ENCODE peak calls at places on chromosomes 6 and 20, in five cellular contexts. One of them, this sample, is unnamed.

GRCh38 chr6:121791396-121792315 is 356.2 kb downstream of the GJA1 start:
- DNase-seq in keratinocyte: no peak
- DNase-seq in OCI-LY7: no peak
- DNase-seq in PC-3: peak
- DNase-seq in Karpas-422: no peak
- DNase-seq in this sample: no peak

GRCh38 chr6:43771210-43771857 is 1.3 kb downstream of the VEGFA start:
- DNase-seq in keratinocyte: no peak
- DNase-seq in OCI-LY7: peak
- DNase-seq in PC-3: peak
- DNase-seq in Karpas-422: peak
- DNase-seq in this sample: peak

GRCh38 chr20:21083825-21084325 is 22.3 kb downstream of the LINC00237 start:
- DNase-seq in keratinocyte: no peak
- DNase-seq in OCI-LY7: no peak
- DNase-seq in PC-3: no peak
- DNase-seq in Karpas-422: no peak
- DNase-seq in this sample: no peak

GRCh38 chr20:34271961-34272360 is 30.7 kb downstream of the ASIP start:
- DNase-seq in keratinocyte: no peak
- DNase-seq in OCI-LY7: no peak
- DNase-seq in PC-3: peak
- DNase-seq in Karpas-422: no peak
- DNase-seq in this sample: no peak

GRCh38 chr20:58309607-58310290 is at the start of gene RAB22A:
- DNase-seq in keratinocyte: no peak
- DNase-seq in OCI-LY7: peak
- DNase-seq in PC-3: peak
- DNase-seq in Karpas-422: peak
- DNase-seq in this sample: peak

GRCh38 chr6:154154389-154154967 is 115.4 kb downstream of the OPRM1 start:
- DNase-seq in keratinocyte: peak
- DNase-seq in OCI-LY7: peak
- DNase-seq in PC-3: peak
- DNase-seq in Karpas-422: peak
- DNase-seq in this sample: peak

GRCh38 chr6:158999669-159000403 is at the start of gene RSPH3:
- DNase-seq in keratinocyte: peak
- DNase-seq in OCI-LY7: peak
- DNase-seq in PC-3: peak
- DNase-seq in Karpas-422: peak
- DNase-seq in this sample: peak

GRCh38 chr20:48910360-48910781 is 11.1 kb upstream of the ARFGEF2 start:
- DNase-seq in keratinocyte: no peak
- DNase-seq in OCI-LY7: no peak
- DNase-seq in PC-3: no peak
- DNase-seq in Karpas-422: no peak
- DNase-seq in this sample: no peak

GRCh38 chr6:170420264-170420663 is 113.7 kb downstream of the FAM120B start:
- DNase-seq in keratinocyte: no peak
- DNase-seq in OCI-LY7: no peak
- DNase-seq in PC-3: no peak
- DNase-seq in Karpas-422: no peak
- DNase-seq in this sample: no peak

GRCh38 chr6:105346052-105346451 is 56.8 kb downstream of the PREP start:
- DNase-seq in keratinocyte: peak
- DNase-seq in OCI-LY7: no peak
- DNase-seq in PC-3: peak
- DNase-seq in Karpas-422: no peak
- DNase-seq in this sample: peak

GRCh38 chr6:75830959-75831885 is 82.2 kb downstream of the MYO6 start:
- DNase-seq in keratinocyte: peak
- DNase-seq in OCI-LY7: no peak
- DNase-seq in PC-3: no peak
- DNase-seq in Karpas-422: no peak
- DNase-seq in this sample: no peak

GRCh38 chr6:126923807-126924206 is 194.7 kb upstream of the RSPO3 start:
- DNase-seq in keratinocyte: no peak
- DNase-seq in OCI-LY7: no peak
- DNase-seq in PC-3: no peak
- DNase-seq in Karpas-422: no peak
- DNase-seq in this sample: no peak

GRCh38 chr6:158703840-158704822 is 54.3 kb downstream of the SYTL3 start:
- DNase-seq in keratinocyte: no peak
- DNase-seq in OCI-LY7: peak
- DNase-seq in PC-3: peak
- DNase-seq in Karpas-422: peak
- DNase-seq in this sample: peak

GRCh38 chr6:6515691-6516607 is 72.6 kb upstream of the LY86 start:
- DNase-seq in keratinocyte: no peak
- DNase-seq in OCI-LY7: no peak
- DNase-seq in PC-3: no peak
- DNase-seq in Karpas-422: no peak
- DNase-seq in this sample: no peak

GRCh38 chr6:140909620-140910019 is 1223.1 kb upstream of the GJE1 start:
- DNase-seq in keratinocyte: no peak
- DNase-seq in OCI-LY7: no peak
- DNase-seq in PC-3: peak
- DNase-seq in Karpas-422: no peak
- DNase-seq in this sample: no peak

GRCh38 chr6:47416396-47417345 is 60.9 kb upstream of the CD2AP start:
- DNase-seq in keratinocyte: no peak
- DNase-seq in OCI-LY7: no peak
- DNase-seq in PC-3: no peak
- DNase-seq in Karpas-422: no peak
- DNase-seq in this sample: no peak

GRCh38 chr6:55773620-55774019 is 101.8 kb downstream of the BMP5 start:
- DNase-seq in keratinocyte: no peak
- DNase-seq in OCI-LY7: no peak
- DNase-seq in PC-3: no peak
- DNase-seq in Karpas-422: no peak
- DNase-seq in this sample: no peak

DNA sequence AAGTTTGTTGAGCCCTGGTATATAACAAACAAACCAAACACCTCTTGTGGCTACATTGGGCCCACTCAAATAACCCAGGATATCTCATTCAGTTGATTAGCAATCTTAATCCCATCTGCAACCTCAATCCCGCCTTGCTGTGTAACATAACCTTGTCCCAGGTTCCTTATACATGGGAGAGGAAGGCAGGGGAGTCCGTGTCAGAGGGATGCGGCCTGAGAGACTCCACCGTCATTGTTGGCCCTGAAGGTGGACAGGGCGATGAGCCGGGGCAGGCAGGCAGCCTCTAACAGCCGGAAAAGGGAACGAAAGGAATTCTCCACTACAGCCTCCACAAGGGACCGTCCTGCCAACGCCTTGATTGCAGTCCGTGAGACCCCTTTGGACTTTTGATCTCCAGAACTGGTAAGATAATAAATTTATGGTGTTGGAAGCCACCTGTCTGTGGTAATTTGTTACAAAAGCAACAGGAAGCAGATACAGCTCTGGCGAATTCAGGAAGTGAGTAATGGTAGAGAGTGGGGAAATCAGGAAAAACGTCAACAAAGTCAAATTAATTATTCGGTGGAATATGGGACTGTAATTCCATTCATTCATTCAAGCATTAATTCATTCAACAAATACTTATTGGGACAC is 124.5 kb upstream of the SALL4 start:
- DNase-seq in keratinocyte: no peak
- DNase-seq in OCI-LY7: no peak
- DNase-seq in PC-3: peak
- DNase-seq in Karpas-422: no peak
- DNase-seq in this sample: no peak
- H2AFZ ChIP-seq in keratinocyte: no peak
- H2AFZ ChIP-seq in OCI-LY7: no peak
- H2AFZ ChIP-seq in PC-3: peak
- H2AFZ ChIP-seq in Karpas-422: no peak
- H2AFZ ChIP-seq in this sample: no peak

DNA sequence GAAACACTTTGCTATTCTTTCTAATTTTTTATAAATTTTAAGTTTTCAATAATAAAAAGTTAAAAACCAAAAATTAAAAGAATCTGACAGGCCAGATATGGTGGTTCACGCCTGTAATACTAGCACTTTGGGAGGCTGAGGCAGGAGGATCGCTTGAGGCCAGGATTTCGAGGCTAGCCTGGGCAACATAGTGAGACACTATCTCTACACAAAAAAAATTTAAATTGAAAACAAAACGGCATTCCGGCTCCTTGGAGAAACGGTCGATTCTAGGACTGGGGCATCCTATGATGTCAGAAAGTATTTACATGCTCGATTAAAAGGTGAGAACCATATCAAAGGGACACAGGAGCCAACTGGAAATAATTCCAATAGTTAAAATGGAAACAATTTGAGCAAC is 21.1 kb downstream of the HLA-E start:
- DNase-seq in keratinocyte: no peak
- DNase-seq in OCI-LY7: no peak
- DNase-seq in PC-3: no peak
- DNase-seq in Karpas-422: no peak
- DNase-seq in this sample: no peak
- H2AFZ ChIP-seq in keratinocyte: no peak
- H2AFZ ChIP-seq in OCI-LY7: no peak
- H2AFZ ChIP-seq in PC-3: no peak
- H2AFZ ChIP-seq in Karpas-422: no peak
- H2AFZ ChIP-seq in this sample: no peak

GRCh38 chr20:53298900-53299299 is 294.7 kb downstream of the ZNF217 start:
- DNase-seq in keratinocyte: no peak
- DNase-seq in OCI-LY7: no peak
- DNase-seq in PC-3: no peak
- DNase-seq in Karpas-422: no peak
- DNase-seq in this sample: no peak

GRCh38 chr20:53298260-53298659 is 295.4 kb downstream of the ZNF217 start:
- DNase-seq in keratinocyte: no peak
- DNase-seq in OCI-LY7: no peak
- DNase-seq in PC-3: no peak
- DNase-seq in Karpas-422: no peak
- DNase-seq in this sample: no peak

GRCh38 chr20:53297154-53297529 is 296.5 kb downstream of the ZNF217 start:
- DNase-seq in keratinocyte: no peak
- DNase-seq in OCI-LY7: no peak
- DNase-seq in PC-3: no peak
- DNase-seq in Karpas-422: no peak
- DNase-seq in this sample: no peak

GRCh38 chr20:53294804-53295203 is 298.8 kb downstream of the ZNF217 start:
- DNase-seq in keratinocyte: no peak
- DNase-seq in OCI-LY7: no peak
- DNase-seq in PC-3: no peak
- DNase-seq in Karpas-422: no peak
- DNase-seq in this sample: no peak

DNA sequence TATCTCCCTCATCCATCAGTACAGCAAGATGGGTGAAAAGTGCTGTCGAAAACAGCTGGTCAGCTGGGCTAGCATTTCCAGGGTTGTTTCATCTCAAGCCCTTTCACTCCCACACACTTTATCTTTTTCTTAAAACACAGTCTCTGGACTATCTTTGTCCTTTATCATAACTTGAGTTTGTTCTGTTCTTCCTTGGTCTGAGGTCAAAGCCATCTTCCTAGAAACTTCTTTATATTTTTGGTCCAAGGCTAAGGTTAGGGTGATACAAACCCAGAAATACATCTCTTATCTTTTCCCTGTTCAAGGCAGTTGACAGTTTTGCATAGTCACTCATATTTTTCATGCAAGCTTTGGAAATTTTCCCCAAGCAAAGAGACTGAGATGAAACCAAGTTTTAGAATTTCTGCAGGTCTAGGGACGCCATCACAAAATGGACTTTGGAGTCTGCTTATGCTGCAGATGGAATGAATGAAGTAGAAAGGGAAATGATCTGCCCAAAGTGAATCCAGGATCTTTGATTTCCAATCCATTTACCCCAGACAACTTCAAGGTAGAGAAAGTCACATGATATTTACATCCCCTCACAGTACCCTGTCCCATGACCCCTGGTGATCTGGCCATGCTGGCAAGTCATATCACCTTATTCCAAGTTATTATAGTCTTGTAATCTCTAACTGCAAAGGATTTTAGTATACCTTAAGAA is 297.0 kb downstream of the ZNF217 start:
- DNase-seq in keratinocyte: no peak
- DNase-seq in OCI-LY7: no peak
- DNase-seq in PC-3: no peak
- DNase-seq in Karpas-422: no peak
- DNase-seq in this sample: no peak
- H2AFZ ChIP-seq in keratinocyte: no peak
- H2AFZ ChIP-seq in OCI-LY7: no peak
- H2AFZ ChIP-seq in PC-3: no peak
- H2AFZ ChIP-seq in Karpas-422: no peak
- H2AFZ ChIP-seq in this sample: no peak

DNA sequence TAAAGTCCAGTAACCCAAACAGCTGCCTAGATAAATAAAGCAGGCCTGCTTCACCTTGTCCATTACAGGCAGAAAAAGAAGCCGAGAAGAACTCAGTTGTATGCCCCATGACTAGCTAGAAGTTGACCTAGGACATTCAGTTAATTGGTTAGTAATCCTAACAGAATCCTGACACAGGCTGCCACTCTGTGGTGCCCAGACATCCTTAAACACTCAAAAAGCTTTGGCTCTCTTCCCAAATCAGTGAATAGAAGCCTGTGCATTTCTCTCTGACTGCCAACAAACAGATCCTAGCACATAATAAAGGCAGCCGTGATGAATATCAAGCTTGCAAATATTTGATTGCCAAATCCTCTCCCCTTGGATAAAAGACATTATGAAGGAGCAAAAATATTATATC is 519.1 kb upstream of the EYS start:
- DNase-seq in keratinocyte: no peak
- DNase-seq in OCI-LY7: no peak
- DNase-seq in PC-3: peak
- DNase-seq in Karpas-422: no peak
- DNase-seq in this sample: no peak
- H2AFZ ChIP-seq in keratinocyte: no peak
- H2AFZ ChIP-seq in OCI-LY7: no peak
- H2AFZ ChIP-seq in PC-3: no peak
- H2AFZ ChIP-seq in Karpas-422: no peak
- H2AFZ ChIP-seq in this sample: no peak

GRCh38 chr20:39888310-39888709 is 800.7 kb downstream of the MAFB start:
- DNase-seq in keratinocyte: no peak
- DNase-seq in OCI-LY7: no peak
- DNase-seq in PC-3: no peak
- DNase-seq in Karpas-422: no peak
- DNase-seq in this sample: no peak

GRCh38 chr20:39886650-39887190 is 802.3 kb downstream of the MAFB start:
- DNase-seq in keratinocyte: no peak
- DNase-seq in OCI-LY7: no peak
- DNase-seq in PC-3: no peak
- DNase-seq in Karpas-422: no peak
- DNase-seq in this sample: no peak

GRCh38 chr20:39880890-39881289 is 808.1 kb downstream of the MAFB start:
- DNase-seq in keratinocyte: no peak
- DNase-seq in OCI-LY7: no peak
- DNase-seq in PC-3: no peak
- DNase-seq in Karpas-422: peak
- DNase-seq in this sample: no peak

GRCh38 chr20:39890697-39891096 is 798.3 kb downstream of the MAFB start:
- DNase-seq in keratinocyte: no peak
- DNase-seq in OCI-LY7: no peak
- DNase-seq in PC-3: no peak
- DNase-seq in Karpas-422: no peak
- DNase-seq in this sample: no peak

GRCh38 chr20:39885975-39886649 is 802.9 kb downstream of the MAFB start:
- DNase-seq in keratinocyte: peak
- DNase-seq in OCI-LY7: peak
- DNase-seq in PC-3: peak
- DNase-seq in Karpas-422: peak
- DNase-seq in this sample: peak
- H2AFZ ChIP-seq in keratinocyte: no peak
- H2AFZ ChIP-seq in OCI-LY7: no peak
- H2AFZ ChIP-seq in PC-3: no peak
- H2AFZ ChIP-seq in Karpas-422: no peak
- H2AFZ ChIP-seq in this sample: no peak